ENCODE peak calls at places on chromosomes 2 and 18, in seven cellular contexts. Q is GM20000; I is HTR-8/SVneo; B is mammary epithelial cell; G is endodermal cell; Y is activated T-cell treated with anti-CD3 and anti-CD28 coated beads, Interleukin-2, amount 50 U/mL, for 4 hours; L is Caki2. O is an unnamed sample.

GRCh38 chr18:36737321-36737720 is 91.5 kb downstream of the TPGS2 start:
- DNase-seq in Q (no peak), I (no peak), B (no peak), G (no peak), Y (no peak), L (no peak), O (no peak)

GRCh38 chr2:62662548-62662947 is 43.0 kb upstream of the EHBP1 start:
- DNase-seq in Q (no peak), I (no peak), B (no peak), G (no peak), Y (no peak), L (no peak), O (no peak)

GRCh38 chr18:50973367-50974126 is 5.7 kb downstream of the ELAC1 start:
- DNase-seq in Q (no peak), I (no peak), B (peak; percentile 90), G (no peak), Y (no peak), L (peak; percentile 14), O (no peak)

GRCh38 chr2:129609224-129609623 is 370.2 kb upstream of the RAB6C start:
- DNase-seq in Q (no peak), I (no peak), B (no peak), G (no peak), Y (no peak), L (no peak), O (no peak)

GRCh38 chr2:128279786-128280701 is 38.6 kb downstream of the HS6ST1 start:
- DNase-seq in Q (no peak), I (no peak), B (no peak), G (peak; percentile 44), Y (peak; percentile 1), L (no peak), O (no peak)

GRCh38 chr2:32235315-32235714 is 29.4 kb downstream of the NLRC4 start:
- DNase-seq in Q (no peak), I (no peak), B (peak; percentile 86), G (no peak), Y (no peak), L (no peak), O (no peak)

GRCh38 chr2:202574541-202574940 is 60.2 kb upstream of the FAM117B start:
- DNase-seq in Q (no peak), I (no peak), B (peak; percentile 11), G (no peak), Y (no peak), L (no peak), O (no peak)

GRCh38 chr2:168661404-168661869 is 141.0 kb upstream of the NOSTRIN start:
- DNase-seq in Q (no peak), I (no peak), B (no peak), G (peak; percentile 91), Y (no peak), L (no peak), O (no peak)

GRCh38 chr18:10751711-10752110 is 225.9 kb downstream of the NAPG start:
- DNase-seq in Q (no peak), I (no peak), B (no peak), G (no peak), Y (no peak), L (no peak), O (no peak)

GRCh38 chr18:48197819-48198218 is 211.4 kb downstream of the ZBTB7C start:
- DNase-seq in Q (no peak), I (no peak), B (peak; percentile 89), G (no peak), Y (no peak), L (no peak), O (no peak)

GRCh38 chr2:211397764-211398163 is 841.4 kb downstream of the CPS1 start:
- DNase-seq in Q (no peak), I (no peak), B (no peak), G (no peak), Y (no peak), L (no peak), O (no peak)

GRCh38 chr2:152355411-152355831 is 20.4 kb downstream of the FMNL2 start:
- DNase-seq in Q (no peak), I (no peak), B (no peak), G (no peak), Y (no peak), L (no peak), O (no peak)

GRCh38 chr2:234955091-234955511 is 3.3 kb downstream of the SH3BP4 start:
- DNase-seq in Q (no peak), I (no peak), B (no peak), G (peak; percentile 60), Y (no peak), L (no peak), O (no peak)

GRCh38 chr2:100692381-100692780 is 127.6 kb upstream of the NPAS2 start:
- DNase-seq in Q (no peak), I (no peak), B (peak; percentile 1), G (peak; percentile 20), Y (no peak), L (no peak), O (no peak)

GRCh38 chr2:637406-637776 is 39.8 kb downstream of the TMEM18 start:
- DNase-seq in Q (no peak), I (no peak), B (no peak), G (no peak), Y (no peak), L (no peak), O (no peak)